ENCODE peak calls at places on chromosomes 1 and 21, in six cellular contexts. R is GF-D8, U is GM23248, Z is NCI-H1436, Q is T47D, B is GM18507. Y is an unnamed sample.

GRCh38 chr1:227782226-227782625 is 33.2 kb upstream of the PRSS38 start:
- DNase-seq in R (no peak), Q (no peak), Z (no peak), B (no peak), U (no peak), Y (no peak)

GRCh38 chr1:151828931-151829330 is 2.7 kb downstream of the RORC start:
- DNase-seq in R (peak), B (no peak), Q (peak), Z (peak), U (peak), Y (no peak)

GRCh38 chr1:118148034-118148433 is 37.0 kb downstream of the SPAG17 start:
- DNase-seq in U (peak), Z (no peak), R (peak), Q (no peak), B (no peak), Y (no peak)

GRCh38 chr1:29033829-29034466 is 89.8 kb downstream of the TMEM200B start:
- DNase-seq in Q (peak), B (peak), Z (peak), R (peak), U (peak), Y (peak)

GRCh38 chr1:62382581-62382980 is 54.3 kb upstream of the USP1 start:
- DNase-seq in Q (no peak), R (no peak), Z (no peak), B (no peak), U (no peak), Y (no peak)

GRCh38 chr1:58881471-58881994 is 97.7 kb upstream of the JUN start:
- DNase-seq in Z (no peak), Q (no peak), U (peak), R (no peak), B (no peak), Y (no peak)

GRCh38 chr21:25139390-25139789 is 467.9 kb downstream of the MRPL39 start:
- DNase-seq in U (no peak), R (no peak), B (no peak), Z (no peak), Q (no peak), Y (no peak)

GRCh38 chr1:156910309-156910782 is 10.1 kb upstream of the LRRC71 start:
- DNase-seq in Z (peak), U (no peak), B (peak), R (no peak), Q (no peak), Y (peak)

GRCh38 chr1:201381130-201381529 is 3.6 kb upstream of the TNNT2 start:
- DNase-seq in B (no peak), Z (peak), U (no peak), R (no peak), Q (peak), Y (no peak)

GRCh38 chr21:16388291-16388690 is 658.5 kb downstream of the USP25 start:
- DNase-seq in U (no peak), R (no peak), Q (peak), B (no peak), Z (no peak), Y (no peak)

Y was measured in CD4-positive, CD25-positive, alpha-beta regulatory T cell.